ENCODE peak calls at places on chromosomes 6 and 20, in five cellular contexts. One of them, this sample, is unnamed.

GRCh38 chr20:39850821-39851330 is 838.2 kb downstream of the MAFB start:
- DNase-seq in A549: no peak
- DNase-seq in endothelial cell of umbilical vein: no peak
- DNase-seq in HepG2: no peak
- DNase-seq in K562: no peak
- DNase-seq in this sample: no peak

GRCh38 chr6:101458341-101458740 is 64.8 kb downstream of the GRIK2 start:
- DNase-seq in A549: no peak
- DNase-seq in endothelial cell of umbilical vein: no peak
- DNase-seq in HepG2: no peak
- DNase-seq in K562: no peak
- DNase-seq in this sample: no peak

GRCh38 chr6:30555428-30556005 is 772 bp downstream of the GNL1 start:
- DNase-seq in A549: no peak
- DNase-seq in endothelial cell of umbilical vein: peak; percentile 65
- DNase-seq in HepG2: no peak
- DNase-seq in K562: peak; percentile 55
- DNase-seq in this sample: no peak

GRCh38 chr6:117344444-117345291 is 79.3 kb downstream of the VGLL2 start:
- DNase-seq in A549: no peak
- DNase-seq in endothelial cell of umbilical vein: no peak
- DNase-seq in HepG2: no peak
- DNase-seq in K562: peak; percentile 65
- DNase-seq in this sample: no peak

GRCh38 chr20:49526056-49526455 is 41.9 kb downstream of the PTGIS start:
- DNase-seq in A549: no peak
- DNase-seq in endothelial cell of umbilical vein: no peak
- DNase-seq in HepG2: no peak
- DNase-seq in K562: no peak
- DNase-seq in this sample: no peak

GRCh38 chr6:167272618-167273379 is 18.3 kb upstream of the UNC93A start:
- DNase-seq in A549: no peak
- DNase-seq in endothelial cell of umbilical vein: no peak
- DNase-seq in HepG2: no peak
- DNase-seq in K562: no peak
- DNase-seq in this sample: no peak

GRCh38 chr20:9838378-9839295 is at the start of gene PAK5:
- DNase-seq in A549: peak; percentile 56
- DNase-seq in endothelial cell of umbilical vein: peak; percentile 26
- DNase-seq in HepG2: peak; percentile 53
- DNase-seq in K562: no peak
- DNase-seq in this sample: no peak

GRCh38 chr20:57996936-57997629 is 231.4 kb downstream of the ANKRD60 start:
- DNase-seq in A549: peak; percentile 42
- DNase-seq in endothelial cell of umbilical vein: peak; percentile 8
- DNase-seq in HepG2: no peak
- DNase-seq in K562: no peak
- DNase-seq in this sample: no peak

GRCh38 chr6:33761922-33762629 is 15.4 kb upstream of the IP6K3 start:
- DNase-seq in A549: peak; percentile 40
- DNase-seq in endothelial cell of umbilical vein: peak; percentile 28
- DNase-seq in HepG2: peak; percentile 87
- DNase-seq in K562: peak; percentile 85
- DNase-seq in this sample: no peak

GRCh38 chr6:105494688-105495087 is 91.8 kb upstream of the PREP start:
- DNase-seq in A549: no peak
- DNase-seq in endothelial cell of umbilical vein: no peak
- DNase-seq in HepG2: no peak
- DNase-seq in K562: no peak
- DNase-seq in this sample: no peak

GRCh38 chr20:23048283-23049200 is 930 bp downstream of the THBD start:
- DNase-seq in A549: peak; percentile 76
- DNase-seq in endothelial cell of umbilical vein: peak; percentile 70
- DNase-seq in HepG2: no peak
- DNase-seq in K562: no peak
- DNase-seq in this sample: no peak

GRCh38 chr20:23046431-23046830 is 3.0 kb downstream of the THBD start:
- DNase-seq in A549: no peak
- DNase-seq in endothelial cell of umbilical vein: no peak
- DNase-seq in HepG2: no peak
- DNase-seq in K562: no peak
- DNase-seq in this sample: no peak

GRCh38 chr20:23047001-23047737 is 2.3 kb downstream of the THBD start:
- DNase-seq in A549: no peak
- DNase-seq in endothelial cell of umbilical vein: no peak
- DNase-seq in HepG2: no peak
- DNase-seq in K562: no peak
- DNase-seq in this sample: no peak

GRCh38 chr20:23049201-23049932 is at the start of gene THBD:
- DNase-seq in A549: peak; percentile 89
- DNase-seq in endothelial cell of umbilical vein: peak; percentile 86
- DNase-seq in HepG2: no peak
- DNase-seq in K562: no peak
- DNase-seq in this sample: no peak

GRCh38 chr20:23047738-23048214 is 1.7 kb downstream of the THBD start:
- DNase-seq in A549: no peak
- DNase-seq in endothelial cell of umbilical vein: peak; percentile 47
- DNase-seq in HepG2: no peak
- DNase-seq in K562: no peak
- DNase-seq in this sample: no peak
- TF ChIP-seq MYC in A549: no peak
- TF ChIP-seq MYC in endothelial cell of umbilical vein: no peak
- TF ChIP-seq MYC in HepG2: no peak
- TF ChIP-seq MYC in K562: no peak
- TF ChIP-seq MYC in this sample: no peak

DNA sequence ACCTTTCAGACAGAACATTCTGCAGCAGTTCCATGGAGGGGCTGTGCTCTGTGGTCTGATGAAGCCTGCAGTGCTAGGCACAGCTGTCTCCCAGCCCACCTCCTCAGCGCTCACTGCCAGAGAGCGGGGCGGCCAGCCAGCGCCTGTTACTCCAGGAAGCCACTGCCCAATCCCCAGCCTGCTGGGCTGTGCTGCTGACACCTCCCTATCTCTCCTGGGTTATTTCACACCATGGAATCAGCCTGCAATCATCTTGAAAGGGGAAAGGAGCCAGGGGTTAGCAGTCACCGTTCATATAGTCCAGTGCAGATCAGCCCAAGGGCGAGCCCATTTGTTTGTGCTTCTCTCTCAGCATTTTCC is 46.3 kb upstream of the NHSL1 start:
- DNase-seq in A549: no peak
- DNase-seq in endothelial cell of umbilical vein: peak; percentile 87
- DNase-seq in HepG2: no peak
- DNase-seq in K562: no peak
- DNase-seq in this sample: no peak
- H3K4me3 ChIP-seq in A549: no peak overlapping the region
- H3K4me3 ChIP-seq in endothelial cell of umbilical vein: peak overlapping the region; percentile 37
- H3K4me3 ChIP-seq in HepG2: peak overlapping the region; percentile 37
- H3K4me3 ChIP-seq in K562: no peak overlapping the region
- H3K4me3 ChIP-seq in this sample: no peak overlapping the region

GRCh38 chr6:142945446-142946180 is 637 bp upstream of the HIVEP2 start:
- DNase-seq in A549: peak; percentile 27
- DNase-seq in endothelial cell of umbilical vein: no peak
- DNase-seq in HepG2: no peak
- DNase-seq in K562: peak; percentile 49
- DNase-seq in this sample: no peak

GRCh38 chr6:142950291-142950690 is 5.3 kb upstream of the HIVEP2 start:
- DNase-seq in A549: no peak
- DNase-seq in endothelial cell of umbilical vein: no peak
- DNase-seq in HepG2: no peak
- DNase-seq in K562: no peak
- DNase-seq in this sample: no peak

GRCh38 chr6:142946181-142946923 is 1.4 kb upstream of the HIVEP2 start:
- DNase-seq in A549: peak; percentile 65
- DNase-seq in endothelial cell of umbilical vein: peak; percentile 97
- DNase-seq in HepG2: peak; percentile 87
- DNase-seq in K562: peak; percentile 70
- DNase-seq in this sample: no peak

GRCh38 chr6:142946924-142947701 is 2.1 kb upstream of the HIVEP2 start:
- DNase-seq in A549: peak; percentile 64
- DNase-seq in endothelial cell of umbilical vein: peak; percentile 82
- DNase-seq in HepG2: peak; percentile 67
- DNase-seq in K562: peak; percentile 59
- DNase-seq in this sample: no peak

DNA sequence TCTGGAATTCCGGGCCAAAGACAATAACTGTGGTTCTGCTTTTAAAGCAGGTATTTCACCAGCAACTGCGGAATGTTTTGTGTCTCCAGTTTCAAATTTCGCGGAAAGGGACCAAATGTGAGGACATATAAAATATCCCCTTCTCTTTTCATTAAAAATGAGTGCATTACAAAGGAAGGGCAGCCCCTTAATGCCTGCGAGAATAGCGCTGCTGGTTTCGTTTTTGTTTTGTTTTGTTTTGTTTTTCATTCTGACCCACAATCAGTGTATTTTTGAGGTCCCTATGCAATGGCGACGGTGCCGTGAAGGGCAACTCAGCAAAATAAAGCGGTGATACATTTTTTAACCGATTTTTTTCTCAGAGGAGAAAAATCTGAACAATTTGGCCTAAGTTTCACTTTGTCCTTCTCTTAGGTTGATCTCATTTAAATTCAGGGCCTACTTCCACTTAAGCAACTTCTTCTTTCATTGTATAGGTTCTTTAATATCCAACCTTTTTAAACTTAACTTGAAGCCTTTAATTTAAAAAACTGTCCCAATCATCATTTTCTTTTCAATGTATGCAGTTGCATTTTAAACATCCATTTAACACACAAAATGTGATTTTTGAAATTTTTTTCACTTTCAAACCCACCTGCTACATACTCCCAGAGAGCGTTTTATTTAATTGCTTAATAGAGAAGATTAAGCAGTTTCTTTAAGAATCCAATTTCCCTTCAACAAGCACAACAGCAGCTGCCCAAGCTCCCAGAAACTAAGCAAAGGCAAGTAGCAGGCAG is 2.9 kb upstream of the HIVEP2 start:
- DNase-seq in A549: no peak
- DNase-seq in endothelial cell of umbilical vein: no peak
- DNase-seq in HepG2: no peak
- DNase-seq in K562: no peak
- DNase-seq in this sample: no peak
- TF ChIP-seq MYC in A549: no peak
- TF ChIP-seq MYC in endothelial cell of umbilical vein: no peak
- TF ChIP-seq MYC in HepG2: no peak
- TF ChIP-seq MYC in K562: no peak
- TF ChIP-seq MYC in this sample: no peak

GRCh38 chr20:50735813-50736212 is 4.4 kb downstream of the PARD6B start:
- DNase-seq in A549: no peak
- DNase-seq in endothelial cell of umbilical vein: no peak
- DNase-seq in HepG2: no peak
- DNase-seq in K562: no peak
- DNase-seq in this sample: no peak

GRCh38 chr20:50733644-50734349 is 2.4 kb downstream of the PARD6B start:
- DNase-seq in A549: no peak
- DNase-seq in endothelial cell of umbilical vein: no peak
- DNase-seq in HepG2: no peak
- DNase-seq in K562: no peak
- DNase-seq in this sample: no peak

GRCh38 chr20:50737352-50737751 is 6.0 kb downstream of the PARD6B start:
- DNase-seq in A549: no peak
- DNase-seq in endothelial cell of umbilical vein: no peak
- DNase-seq in HepG2: no peak
- DNase-seq in K562: peak; percentile 55
- DNase-seq in this sample: no peak

GRCh38 chr20:50731930-50732690 is 730 bp downstream of the PARD6B start:
- DNase-seq in A549: peak; percentile 58
- DNase-seq in endothelial cell of umbilical vein: no peak
- DNase-seq in HepG2: peak; percentile 60
- DNase-seq in K562: peak; percentile 45
- DNase-seq in this sample: no peak

GRCh38 chr20:50734730-50735679 is 3.6 kb downstream of the PARD6B start:
- DNase-seq in A549: no peak
- DNase-seq in endothelial cell of umbilical vein: no peak
- DNase-seq in HepG2: no peak
- DNase-seq in K562: no peak
- DNase-seq in this sample: no peak
- H3K4me3 ChIP-seq in A549: no peak overlapping the region
- H3K4me3 ChIP-seq in endothelial cell of umbilical vein: no peak overlapping the region
- H3K4me3 ChIP-seq in HepG2: no peak overlapping the region
- H3K4me3 ChIP-seq in K562: no peak overlapping the region
- H3K4me3 ChIP-seq in this sample: no peak overlapping the region

DNA sequence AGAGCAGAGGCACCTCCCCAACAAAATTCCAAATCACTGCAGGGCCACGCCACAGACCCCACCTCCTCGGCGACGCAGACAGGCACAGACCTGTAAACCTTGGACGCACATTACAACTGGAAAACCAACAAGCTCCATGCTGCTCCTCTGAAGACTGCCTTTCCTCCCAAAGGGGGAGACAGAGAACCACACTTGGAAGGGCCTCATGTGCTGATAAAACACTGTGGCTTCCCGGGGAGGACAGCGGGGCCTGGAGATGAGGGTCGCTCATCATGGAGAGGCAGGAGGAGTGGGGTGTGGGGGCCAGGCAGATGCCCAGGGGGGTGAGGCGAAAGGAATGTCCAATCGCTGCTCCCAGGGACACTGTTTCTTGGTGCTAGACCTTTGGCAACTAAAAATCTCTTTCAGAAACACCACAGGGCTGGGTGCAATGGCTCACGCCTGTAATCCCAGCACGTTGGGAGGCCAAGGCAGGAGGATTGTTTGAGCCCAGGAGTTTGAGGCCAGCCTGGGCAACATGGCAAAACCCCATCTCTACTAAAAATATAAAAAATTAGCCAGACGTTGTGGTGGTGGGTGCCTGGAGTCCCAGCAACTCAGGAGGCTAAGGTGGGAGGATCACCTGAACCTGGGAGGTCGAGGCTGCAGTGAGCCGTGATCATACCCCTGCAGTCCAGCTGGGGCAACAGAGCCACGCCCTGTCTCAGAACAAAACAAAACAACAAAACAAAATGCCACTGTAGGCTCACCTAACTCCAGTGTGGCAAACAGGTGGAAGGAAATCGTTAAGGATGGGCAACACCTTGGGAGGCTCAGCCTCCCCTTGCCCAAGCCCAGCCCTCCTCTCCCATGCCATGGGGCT is 53.8 kb downstream of the ABHD12 start:
- DNase-seq in A549: peak; percentile 33
- DNase-seq in endothelial cell of umbilical vein: no peak
- DNase-seq in HepG2: peak; percentile 82
- DNase-seq in K562: peak; percentile 14
- DNase-seq in this sample: no peak
- TF ChIP-seq MYC in A549: no peak
- TF ChIP-seq MYC in endothelial cell of umbilical vein: no peak
- TF ChIP-seq MYC in HepG2: peak; percentile 49
- TF ChIP-seq MYC in K562: no peak
- TF ChIP-seq MYC in this sample: no peak

This sample was measured in GM12878.